ENCODE peak calls at places on chromosomes 4 and X, in six cellular contexts. One of them, this sample, is unnamed.

GRCh38 chr4:80461412-80461811 is 125.9 kb downstream of the CFAP299 start:
- DNase-seq in H1: no peak
- DNase-seq in K562: no peak
- DNase-seq in HCT116: no peak
- DNase-seq in SK-N-SH: no peak
- DNase-seq in GM12878: no peak
- DNase-seq in this sample: peak; percentile 73

GRCh38 chrX:44428989-44429627 is 85.6 kb upstream of the EFHC2 start:
- DNase-seq in H1: no peak
- DNase-seq in K562: no peak
- DNase-seq in HCT116: no peak
- DNase-seq in SK-N-SH: no peak
- DNase-seq in GM12878: no peak
- DNase-seq in this sample: no peak

GRCh38 chrX:17654116-17654515 is 83.2 kb upstream of the SCML1 start:
- DNase-seq in H1: no peak
- DNase-seq in K562: no peak
- DNase-seq in HCT116: no peak
- DNase-seq in SK-N-SH: no peak
- DNase-seq in GM12878: no peak
- DNase-seq in this sample: no peak

GRCh38 chrX:150365051-150365952 is 2.2 kb downstream of the MAMLD1 start:
- DNase-seq in H1: peak; percentile 83
- DNase-seq in K562: peak; percentile 47
- DNase-seq in HCT116: peak; percentile 35
- DNase-seq in SK-N-SH: peak; percentile 78
- DNase-seq in GM12878: no peak
- DNase-seq in this sample: peak; percentile 25

GRCh38 chrX:11451133-11451532 is 157.9 kb downstream of the AMELX start:
- DNase-seq in H1: no peak
- DNase-seq in K562: no peak
- DNase-seq in HCT116: no peak
- DNase-seq in SK-N-SH: no peak
- DNase-seq in GM12878: no peak
- DNase-seq in this sample: no peak

GRCh38 chr4:185822791-185823190 is 10.8 kb upstream of the SORBS2 start:
- DNase-seq in H1: no peak
- DNase-seq in K562: no peak
- DNase-seq in HCT116: no peak
- DNase-seq in SK-N-SH: no peak
- DNase-seq in GM12878: no peak
- DNase-seq in this sample: no peak

GRCh38 chrX:38638952-38639529 is 77.7 kb downstream of the TSPAN7 start:
- DNase-seq in H1: no peak
- DNase-seq in K562: peak; percentile 12
- DNase-seq in HCT116: no peak
- DNase-seq in SK-N-SH: no peak
- DNase-seq in GM12878: no peak
- DNase-seq in this sample: no peak

GRCh38 chrX:2889045-2889605 is 40.0 kb downstream of the ARSD start:
- DNase-seq in H1: no peak
- DNase-seq in K562: no peak
- DNase-seq in HCT116: no peak
- DNase-seq in SK-N-SH: no peak
- DNase-seq in GM12878: no peak
- DNase-seq in this sample: no peak

GRCh38 chr4:122650148-122650547 is 29.3 kb upstream of the IL21 start:
- DNase-seq in H1: no peak
- DNase-seq in K562: no peak
- DNase-seq in HCT116: no peak
- DNase-seq in SK-N-SH: no peak
- DNase-seq in GM12878: no peak
- DNase-seq in this sample: no peak

GRCh38 chr4:113436360-113436759 is 325.2 kb downstream of the CAMK2D start:
- DNase-seq in H1: no peak
- DNase-seq in K562: no peak
- DNase-seq in HCT116: no peak
- DNase-seq in SK-N-SH: no peak
- DNase-seq in GM12878: no peak
- DNase-seq in this sample: no peak

GRCh38 chrX:37846141-37846540 is 1.2 kb downstream of the DYNLT3 start:
- DNase-seq in H1: no peak
- DNase-seq in K562: no peak
- DNase-seq in HCT116: no peak
- DNase-seq in SK-N-SH: no peak
- DNase-seq in GM12878: no peak
- DNase-seq in this sample: no peak

GRCh38 chrX:153074935-153075334 is 2.7 kb downstream of the PNMA6A start:
- DNase-seq in H1: no peak
- DNase-seq in K562: no peak
- DNase-seq in HCT116: no peak
- DNase-seq in SK-N-SH: no peak
- DNase-seq in GM12878: no peak
- DNase-seq in this sample: no peak

GRCh38 chr4:147590249-147590920 is 26.8 kb upstream of the TMEM184C start:
- DNase-seq in H1: peak; percentile 82
- DNase-seq in K562: peak; percentile 43
- DNase-seq in HCT116: peak; percentile 54
- DNase-seq in SK-N-SH: peak; percentile 67
- DNase-seq in GM12878: no peak
- DNase-seq in this sample: no peak

GRCh38 chr4:165879581-165879980 is 6.5 kb downstream of the TLL1 start:
- DNase-seq in H1: no peak
- DNase-seq in K562: no peak
- DNase-seq in HCT116: no peak
- DNase-seq in SK-N-SH: no peak
- DNase-seq in GM12878: no peak
- DNase-seq in this sample: no peak

GRCh38 chrX:38879631-38880220 is 78.5 kb downstream of the MID1IP1 start:
- DNase-seq in H1: no peak
- DNase-seq in K562: no peak
- DNase-seq in HCT116: no peak
- DNase-seq in SK-N-SH: no peak
- DNase-seq in GM12878: no peak
- DNase-seq in this sample: no peak

GRCh38 chr4:82833696-82834313 is 35.2 kb upstream of the SCD5 start:
- DNase-seq in H1: no peak
- DNase-seq in K562: no peak
- DNase-seq in HCT116: no peak
- DNase-seq in SK-N-SH: no peak
- DNase-seq in GM12878: no peak
- DNase-seq in this sample: peak; percentile 7

GRCh38 chrX:154372612-154373022 is 1.8 kb downstream of the FLNA start:
- DNase-seq in H1: no peak
- DNase-seq in K562: no peak
- DNase-seq in HCT116: no peak
- DNase-seq in SK-N-SH: no peak
- DNase-seq in GM12878: peak; percentile 31
- DNase-seq in this sample: no peak

GRCh38 chrX:21509912-21510311 is 135.7 kb downstream of the CNKSR2 start:
- DNase-seq in H1: no peak
- DNase-seq in K562: no peak
- DNase-seq in HCT116: no peak
- DNase-seq in SK-N-SH: no peak
- DNase-seq in GM12878: no peak
- DNase-seq in this sample: no peak

GRCh38 chr4:108193891-108194672 is 25.4 kb upstream of the LEF1 start:
- DNase-seq in H1: no peak
- DNase-seq in K562: no peak
- DNase-seq in HCT116: no peak
- DNase-seq in SK-N-SH: no peak
- DNase-seq in GM12878: no peak
- DNase-seq in this sample: no peak

GRCh38 chr4:111228874-111229273 is 606.0 kb upstream of the PITX2 start:
- DNase-seq in H1: no peak
- DNase-seq in K562: no peak
- DNase-seq in HCT116: no peak
- DNase-seq in SK-N-SH: no peak
- DNase-seq in GM12878: no peak
- DNase-seq in this sample: no peak

GRCh38 chrX:101659601-101660063 is at the start of gene ARMCX2:
- DNase-seq in H1: peak; percentile 52
- DNase-seq in K562: no peak
- DNase-seq in HCT116: no peak
- DNase-seq in SK-N-SH: peak; percentile 81
- DNase-seq in GM12878: no peak
- DNase-seq in this sample: peak; percentile 65

GRCh38 chr4:83252782-83253405 is 31.7 kb downstream of the COQ2 start:
- DNase-seq in H1: peak; percentile 79
- DNase-seq in K562: peak; percentile 68
- DNase-seq in HCT116: peak; percentile 54
- DNase-seq in SK-N-SH: peak; percentile 36
- DNase-seq in GM12878: no peak
- DNase-seq in this sample: peak; percentile 70

GRCh38 chr4:67624939-67625338 is 66.4 kb downstream of the STAP1 start:
- DNase-seq in H1: no peak
- DNase-seq in K562: no peak
- DNase-seq in HCT116: no peak
- DNase-seq in SK-N-SH: no peak
- DNase-seq in GM12878: no peak
- DNase-seq in this sample: no peak

GRCh38 chr4:153220709-153221367 is 16.6 kb downstream of the TRIM2 start:
- DNase-seq in H1: no peak
- DNase-seq in K562: no peak
- DNase-seq in HCT116: no peak
- DNase-seq in SK-N-SH: no peak
- DNase-seq in GM12878: no peak
- DNase-seq in this sample: no peak

GRCh38 chr4:120730777-120731320 is 191.7 kb downstream of the PRDM5 start:
- DNase-seq in H1: no peak
- DNase-seq in K562: no peak
- DNase-seq in HCT116: no peak
- DNase-seq in SK-N-SH: no peak
- DNase-seq in GM12878: no peak
- DNase-seq in this sample: no peak

GRCh38 chr4:139735381-139736256 is 70.0 kb downstream of the MGST2 start:
- DNase-seq in H1: peak; percentile 66
- DNase-seq in K562: no peak
- DNase-seq in HCT116: no peak
- DNase-seq in SK-N-SH: peak; percentile 94
- DNase-seq in GM12878: no peak
- DNase-seq in this sample: no peak

GRCh38 chr4:57156242-57156990 is 46.2 kb upstream of the IGFBP7 start:
- DNase-seq in H1: no peak
- DNase-seq in K562: no peak
- DNase-seq in HCT116: no peak
- DNase-seq in SK-N-SH: no peak
- DNase-seq in GM12878: no peak
- DNase-seq in this sample: no peak

GRCh38 chr4:48778431-48779094 is 1.5 kb downstream of the FRYL start:
- DNase-seq in H1: no peak
- DNase-seq in K562: no peak
- DNase-seq in HCT116: no peak
- DNase-seq in SK-N-SH: peak; percentile 6
- DNase-seq in GM12878: no peak
- DNase-seq in this sample: peak; percentile 4

GRCh38 chr4:43274376-43274775 is 381.9 kb downstream of the GRXCR1 start:
- DNase-seq in H1: no peak
- DNase-seq in K562: no peak
- DNase-seq in HCT116: no peak
- DNase-seq in SK-N-SH: no peak
- DNase-seq in GM12878: no peak
- DNase-seq in this sample: no peak

GRCh38 chrX:113157496-113157895 is 316.9 kb upstream of the AMOT start:
- DNase-seq in H1: no peak
- DNase-seq in K562: no peak
- DNase-seq in HCT116: no peak
- DNase-seq in SK-N-SH: no peak
- DNase-seq in GM12878: no peak
- DNase-seq in this sample: no peak

GRCh38 chr4:13919021-13919441 is 291.5 kb upstream of the BOD1L1 start:
- DNase-seq in H1: no peak
- DNase-seq in K562: no peak
- DNase-seq in HCT116: no peak
- DNase-seq in SK-N-SH: no peak
- DNase-seq in GM12878: no peak
- DNase-seq in this sample: no peak

GRCh38 chr4:163063891-163064290 is 102.8 kb downstream of the NAF1 start:
- DNase-seq in H1: no peak
- DNase-seq in K562: no peak
- DNase-seq in HCT116: peak; percentile 63
- DNase-seq in SK-N-SH: no peak
- DNase-seq in GM12878: no peak
- DNase-seq in this sample: no peak

DNA sequence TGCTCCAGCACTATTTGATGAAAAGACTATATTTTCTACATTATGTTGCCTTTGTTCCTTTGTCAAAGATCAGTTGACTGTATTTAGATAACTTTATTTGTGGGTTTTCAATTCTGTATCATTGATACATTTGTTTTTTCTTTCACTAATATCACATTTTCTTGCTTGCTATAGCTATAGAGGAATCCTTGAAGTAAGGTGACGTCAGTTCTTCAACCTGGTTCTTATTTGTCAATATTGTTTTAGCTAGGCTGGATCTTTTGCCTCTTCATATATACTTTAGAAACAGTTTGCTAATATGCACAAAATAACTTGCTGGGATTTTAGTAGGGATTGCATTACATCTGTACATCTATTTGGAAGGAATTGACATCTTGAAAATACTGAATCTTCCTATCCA is 21.0 kb downstream of the TECRL start:
- DNase-seq in H1: no peak
- DNase-seq in K562: no peak
- DNase-seq in HCT116: no peak
- DNase-seq in SK-N-SH: no peak
- DNase-seq in GM12878: no peak
- DNase-seq in this sample: no peak
- TF ChIP-seq JUND in H1: no peak
- TF ChIP-seq JUND in K562: no peak
- TF ChIP-seq JUND in HCT116: no peak
- TF ChIP-seq JUND in SK-N-SH: no peak
- TF ChIP-seq JUND in GM12878: no peak
- TF ChIP-seq JUND in this sample: no peak

GRCh38 chrX:47484885-47485284 is 1.9 kb upstream of the ZNF41 start:
- DNase-seq in H1: no peak
- DNase-seq in K562: no peak
- DNase-seq in HCT116: no peak
- DNase-seq in SK-N-SH: no peak
- DNase-seq in GM12878: no peak
- DNase-seq in this sample: no peak

GRCh38 chrX:47489507-47490275 is 6.7 kb upstream of the ZNF41 start:
- DNase-seq in H1: no peak
- DNase-seq in K562: no peak
- DNase-seq in HCT116: no peak
- DNase-seq in SK-N-SH: no peak
- DNase-seq in GM12878: no peak
- DNase-seq in this sample: no peak
- TF ChIP-seq JUND in H1: no peak
- TF ChIP-seq JUND in K562: no peak
- TF ChIP-seq JUND in HCT116: no peak
- TF ChIP-seq JUND in SK-N-SH: no peak
- TF ChIP-seq JUND in GM12878: no peak
- TF ChIP-seq JUND in this sample: no peak

GRCh38 chrX:124229374-124229773 is 103.1 kb upstream of the TEX13D start:
- DNase-seq in H1: no peak
- DNase-seq in K562: no peak
- DNase-seq in HCT116: no peak
- DNase-seq in SK-N-SH: no peak
- DNase-seq in GM12878: no peak
- DNase-seq in this sample: no peak
- TF ChIP-seq JUND in H1: no peak
- TF ChIP-seq JUND in K562: no peak
- TF ChIP-seq JUND in HCT116: no peak
- TF ChIP-seq JUND in SK-N-SH: no peak
- TF ChIP-seq JUND in GM12878: no peak
- TF ChIP-seq JUND in this sample: no peak

GRCh38 chrX:40097492-40098263 is at the start of gene BCOR:
- DNase-seq in H1: peak; percentile 63
- DNase-seq in K562: peak; percentile 58
- DNase-seq in HCT116: no peak
- DNase-seq in SK-N-SH: peak; percentile 79
- DNase-seq in GM12878: no peak
- DNase-seq in this sample: peak; percentile 55
- TF ChIP-seq JUND in H1: no peak
- TF ChIP-seq JUND in K562: no peak
- TF ChIP-seq JUND in HCT116: no peak
- TF ChIP-seq JUND in SK-N-SH: no peak
- TF ChIP-seq JUND in GM12878: no peak
- TF ChIP-seq JUND in this sample: no peak

This sample was measured in T47D.